ENCODE peak calls at places on chromosomes 13 and 19, in seven cellular contexts. L is mammary epithelial cell, K is breast epithelium, E is thoracic aorta, H is IMR-90, A is tibial nerve, S is left ventricle myocardium inferior. Q is an unnamed sample.

GRCh38 chr13:19845758-19846157 is 17.7 kb downstream of the ZMYM5 start:
- DNase-seq in L (peak; percentile 97), K (no peak), E (peak; percentile 49), H (peak; percentile 99), A (no peak), S (no peak), Q (peak; percentile 96)

GRCh38 chr13:56317839-56318238 is 822.9 kb upstream of the PRR20A start:
- DNase-seq in L (no peak), K (no peak), E (no peak), H (no peak), A (no peak), S (no peak), Q (no peak)

GRCh38 chr13:44906758-44907157 is 82.5 kb downstream of the NUFIP1 start:
- DNase-seq in L (no peak), K (no peak), E (no peak), H (peak; percentile 71), A (no peak), S (no peak), Q (no peak)

GRCh38 chr19:23116802-23117571 is at the start of gene ZNF730:
- DNase-seq in L (peak; percentile 80), K (no peak), E (no peak), H (peak; percentile 68), A (peak; percentile 17), S (peak; percentile 33), Q (peak; percentile 69)

GRCh38 chr13:50914848-50915247 is 5.3 kb downstream of the RNASEH2B start:
- DNase-seq in L (peak; percentile 32), K (no peak), E (no peak), H (peak; percentile 52), A (no peak), S (no peak), Q (no peak)

GRCh38 chr13:41461527-41462124 is 4.3 kb downstream of the RGCC start:
- DNase-seq in L (no peak), K (no peak), E (no peak), H (no peak), A (no peak), S (no peak), Q (no peak)

GRCh38 chr13:62209539-62209938 is 793.9 kb upstream of the PCDH20 start:
- DNase-seq in L (no peak), K (no peak), E (no peak), H (no peak), A (no peak), S (no peak), Q (no peak)

GRCh38 chr19:15022752-15023151 is 26.5 kb upstream of the CASP14 start:
- DNase-seq in L (no peak), K (no peak), E (no peak), H (no peak), A (no peak), S (no peak), Q (no peak)

GRCh38 chr19:36420961-36421748 is 2.7 kb upstream of the ZFP82 start:
- DNase-seq in L (peak; percentile 8), K (no peak), E (no peak), H (peak; percentile 27), A (no peak), S (peak; percentile 23), Q (no peak)

GRCh38 chr13:27043013-27043412 is 128.6 kb downstream of the USP12 start:
- DNase-seq in L (peak; percentile 87), K (peak; percentile 31), E (peak; percentile 11), H (peak; percentile 98), A (no peak), S (no peak), Q (peak; percentile 90)

GRCh38 chr13:113008841-113009240 is 39.8 kb downstream of the MCF2L start:
- DNase-seq in L (no peak), K (no peak), E (no peak), H (no peak), A (no peak), S (no peak), Q (no peak)

GRCh38 chr19:28290963-28291657 is 921.8 kb downstream of the UQCRFS1 start:
- DNase-seq in L (no peak), K (no peak), E (no peak), H (no peak), A (no peak), S (no peak), Q (no peak)

GRCh38 chr13:112622375-112622774 is 34.4 kb upstream of the TUBGCP3 start:
- DNase-seq in L (no peak), K (no peak), E (no peak), H (no peak), A (no peak), S (no peak), Q (no peak)

GRCh38 chr13:99041788-99042187 is 63.9 kb upstream of the DOCK9 start:
- DNase-seq in L (no peak), K (no peak), E (no peak), H (no peak), A (no peak), S (no peak), Q (no peak)

GRCh38 chr13:40341501-40341900 is 324.9 kb downstream of the FOXO1 start:
- DNase-seq in L (no peak), K (no peak), E (no peak), H (no peak), A (no peak), S (no peak), Q (no peak)

GRCh38 chr13:51781246-51782022 is 22.5 kb downstream of the DHRS12 start:
- DNase-seq in L (peak; percentile 31), K (no peak), E (no peak), H (peak; percentile 24), A (no peak), S (no peak), Q (no peak)

GRCh38 chr19:8515317-8515716 is 1.4 kb upstream of the ZNF414 start:
- DNase-seq in L (no peak), K (no peak), E (no peak), H (no peak), A (no peak), S (no peak), Q (no peak)

GRCh38 chr13:23868521-23868920 is 20.7 kb downstream of the MIPEP start:
- DNase-seq in L (peak; percentile 84), K (no peak), E (no peak), H (peak; percentile 95), A (no peak), S (no peak), Q (peak; percentile 53)

GRCh38 chr19:17327654-17328516 is 6.8 kb downstream of the ANO8 start:
- DNase-seq in L (peak; percentile 73), K (peak; percentile 94), E (no peak), H (no peak), A (no peak), S (no peak), Q (no peak)

GRCh38 chr13:79194272-79194671 is 211.8 kb downstream of the RBM26 start:
- DNase-seq in L (no peak), K (no peak), E (no peak), H (no peak), A (no peak), S (no peak), Q (no peak)

GRCh38 chr13:30257433-30258099 is 49.8 kb downstream of the KATNAL1 start:
- DNase-seq in L (no peak), K (no peak), E (no peak), H (peak; percentile 9), A (no peak), S (no peak), Q (no peak)

GRCh38 chr19:40809358-40810086 is 10.5 kb downstream of the EGLN2 start:
- DNase-seq in L (no peak), K (no peak), E (no peak), H (no peak), A (no peak), S (no peak), Q (no peak)

GRCh38 chr19:13240312-13241022 is 90.3 kb downstream of the IER2 start:
- DNase-seq in L (no peak), K (no peak), E (no peak), H (no peak), A (no peak), S (no peak), Q (no peak)
- TF ChIP-seq CTCF in L (no peak), K (no peak), E (no peak), H (no peak), A (no peak), S (no peak), Q (no peak)

GRCh38 chr19:50859849-50860248 is 5.1 kb downstream of the KLK3 start:
- DNase-seq in L (no peak), K (no peak), E (no peak), H (no peak), A (no peak), S (no peak), Q (no peak)
- H3K27me3 ChIP-seq in L (peaks cover 8% of the 10 kb centered on the region), K (peaks cover 57% of the 10 kb centered on the region), E (no peaks in the 10 kb centered on the region), H (peaks cover 4% of the 10 kb centered on the region), A (peaks cover 21% of the 10 kb centered on the region), S (peaks cover 95% of the 10 kb centered on the region), Q (peaks cover 4% of the 10 kb centered on the region)

GRCh38 chr19:29643361-29643935 is 21.8 kb upstream of the PLEKHF1 start:
- DNase-seq in L (no peak), K (no peak), E (no peak), H (no peak), A (no peak), S (no peak), Q (no peak)

GRCh38 chr19:29644179-29644578 is 21.1 kb upstream of the PLEKHF1 start:
- DNase-seq in L (no peak), K (no peak), E (no peak), H (no peak), A (no peak), S (no peak), Q (no peak)

GRCh38 chr19:29645491-29645867 is 19.8 kb upstream of the PLEKHF1 start:
- DNase-seq in L (no peak), K (no peak), E (no peak), H (no peak), A (no peak), S (no peak), Q (no peak)

GRCh38 chr19:29641597-29641996 is 23.7 kb upstream of the PLEKHF1 start:
- DNase-seq in L (no peak), K (no peak), E (no peak), H (no peak), A (no peak), S (no peak), Q (no peak)

GRCh38 chr19:29645911-29646310 is 19.4 kb upstream of the PLEKHF1 start:
- DNase-seq in L (peak; percentile 72), K (no peak), E (no peak), H (peak; percentile 34), A (no peak), S (peak; percentile 48), Q (no peak)
- H3K27ac ChIP-seq in L (no peak overlapping the region), K (no peak overlapping the region), E (no peak overlapping the region), H (no peak overlapping the region), A (no peak overlapping the region), S (peak overlapping the region; percentile 88), Q (no peak overlapping the region)

GRCh38 chr19:53365899-53366493 is 491 bp downstream of the ZNF525 start:
- DNase-seq in L (peak; percentile 57), K (no peak), E (no peak), H (no peak), A (no peak), S (peak; percentile 15), Q (no peak)

DNA sequence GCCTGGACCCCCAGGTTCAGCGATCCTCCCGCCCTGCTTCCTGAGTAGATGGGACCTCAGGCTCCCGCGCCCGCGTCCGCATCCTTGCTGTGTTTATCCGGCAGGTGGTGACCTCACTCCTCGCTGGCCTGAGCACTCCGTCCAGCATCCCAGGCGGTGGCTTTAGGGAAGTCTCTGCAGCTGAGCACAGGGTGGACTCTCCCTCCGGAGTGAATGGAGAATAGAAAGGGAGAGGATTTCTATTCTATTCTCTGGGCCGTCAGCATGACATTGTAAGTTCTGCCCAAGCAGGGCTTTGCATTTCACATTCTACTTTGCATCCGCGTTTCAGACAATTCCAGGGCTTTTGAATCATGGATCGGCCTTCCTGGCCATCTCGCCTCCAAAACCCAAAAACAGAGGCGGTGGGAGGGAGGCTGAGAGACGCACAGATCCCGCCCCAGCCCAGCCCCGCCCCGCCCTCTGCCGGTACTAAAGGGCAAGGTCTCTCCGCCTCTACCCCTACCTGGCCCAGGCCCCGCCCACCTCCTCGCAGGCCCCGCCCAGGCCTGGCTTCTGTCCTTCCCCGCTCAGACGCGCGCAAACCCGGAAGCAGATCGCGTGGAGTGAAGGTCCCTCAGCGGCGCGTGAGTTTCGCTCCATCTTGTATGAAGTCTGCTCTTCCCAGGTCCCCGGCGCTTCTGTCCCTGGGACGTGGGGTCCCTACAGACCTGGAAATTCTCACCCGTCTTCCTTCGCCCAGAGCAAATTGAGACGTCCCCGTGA is at the start of gene ZNF525:
- DNase-seq in L (peak; percentile 89), K (peak; percentile 91), E (peak; percentile 61), H (peak; percentile 59), A (peak; percentile 74), S (peak; percentile 89), Q (no peak)
- TF ChIP-seq CTCF in L (no peak), K (peak; percentile 30), E (peak; percentile 20), H (peak; percentile 17), A (peak; percentile 15), S (peak; percentile 46), Q (peak; percentile 16)